ENCODE peak calls at places on chromosomes 5 and 9, in seven cellular contexts. G, Y, N, I, K, S and U are unnamed samples. For H3K4me1, the result is how much of the 10 kb centered on the place peaks cover.

GRCh38 chr5:67268233-67269011 is 71.8 kb upstream of the CD180 start:
- DNase-seq in G (peak), Y (peak), N (peak), I (peak), K (no peak), S (peak), U (peak)

GRCh38 chr5:1799110-1799601 is 481 bp downstream of the MRPL36 start:
- DNase-seq in G (no peak), Y (peak), N (peak), I (no peak), K (peak), S (no peak), U (no peak)

GRCh38 chr5:181222630-181223040 is 446 bp upstream of the TRIM41 start:
- DNase-seq in G (no peak), Y (no peak), N (no peak), I (no peak), K (no peak), S (no peak), U (no peak)

GRCh38 chr5:171175746-171176145 is 133.3 kb upstream of the TLX3 start:
- DNase-seq in G (no peak), Y (no peak), N (no peak), I (no peak), K (no peak), S (no peak), U (no peak)

GRCh38 chr5:108560581-108560980 is 178.7 kb upstream of the FBXL17 start:
- DNase-seq in G (no peak), Y (peak), N (no peak), I (peak), K (no peak), S (peak), U (no peak)

GRCh38 chr9:74220327-74220726 is 276.8 kb upstream of the RORB start:
- DNase-seq in G (no peak), Y (no peak), N (no peak), I (no peak), K (no peak), S (no peak), U (no peak)

GRCh38 chr5:102718819-102719218 is 36.3 kb upstream of the PAM start:
- DNase-seq in G (no peak), Y (no peak), N (no peak), I (no peak), K (no peak), S (no peak), U (no peak)

GRCh38 chr9:70159630-70160029 is 99.1 kb upstream of the SMC5 start:
- DNase-seq in G (no peak), Y (peak), N (no peak), I (no peak), K (no peak), S (no peak), U (no peak)

GRCh38 chr9:19757745-19758144 is 31.1 kb downstream of the SLC24A2 start:
- DNase-seq in G (no peak), Y (no peak), N (no peak), I (no peak), K (no peak), S (no peak), U (no peak)
- H3K4me1 ChIP-seq in G (under half), Y (under half), N (under half), I (under half), K (under half), S (under half), U (under half)

DNA sequence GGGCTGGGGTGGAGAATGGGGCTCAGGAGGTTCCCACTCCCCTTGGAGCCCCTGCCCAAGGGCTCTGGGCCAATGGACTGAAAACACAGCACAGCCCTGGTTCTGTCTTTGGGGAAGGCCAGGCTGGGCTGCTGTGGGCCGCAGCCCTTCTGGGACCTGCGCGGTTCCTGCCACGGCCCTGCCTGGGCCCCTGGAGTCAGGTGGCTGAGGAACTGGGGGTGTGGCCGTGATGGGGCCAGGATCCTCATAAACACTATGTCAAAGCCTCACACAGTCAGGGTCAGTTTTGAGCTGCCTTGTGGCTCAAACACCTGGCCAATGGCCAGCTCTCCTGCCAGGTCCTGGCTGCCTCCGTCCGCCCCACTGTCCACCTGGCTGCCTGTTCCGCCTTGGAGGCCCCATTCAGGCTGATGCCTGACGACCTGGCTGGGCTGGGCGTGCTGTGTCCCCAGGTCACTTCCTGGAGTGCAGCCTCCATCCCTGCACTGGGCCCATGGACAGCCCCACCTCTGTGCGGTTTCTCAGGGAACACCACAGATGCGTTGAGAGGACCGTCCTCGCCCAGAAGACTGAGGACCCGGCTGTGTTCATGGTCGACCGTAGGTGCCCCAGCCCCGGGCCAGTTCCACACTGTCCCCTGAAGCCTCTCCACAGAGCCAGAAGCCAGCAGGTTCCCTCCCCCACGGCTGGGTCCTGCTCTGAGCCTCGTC is 27.5 kb downstream of the PAEP start:
- DNase-seq in G (peak), Y (no peak), N (no peak), I (peak), K (no peak), S (no peak), U (peak)
- H3K27ac ChIP-seq in G (no peak), Y (no peak), N (no peak), I (no peak), K (no peak), S (no peak), U (no peak)

GRCh38 chr9:129814432-129815223 is 9.3 kb downstream of the TOR1A start:
- DNase-seq in G (no peak), Y (no peak), N (no peak), I (no peak), K (no peak), S (no peak), U (no peak)
- TF ChIP-seq POLR2A in G (no peak), Y (no peak), N (no peak), I (no peak), K (peak), S (no peak), U (no peak)

GRCh38 chr5:50969207-50970145 is 303.0 kb downstream of the PARP8 start:
- DNase-seq in G (no peak), Y (no peak), N (no peak), I (peak), K (no peak), S (no peak), U (no peak)
- H3K4me1 ChIP-seq in G (under half), Y (under half), N (under half), I (under half), K (under half), S (under half), U (under half)